ENCODE peak calls at places on chromosomes 5 and 9, in five cellular contexts. D is endothelial cell of umbilical vein, O is psoas muscle, S is suprapubic skin, Y is upper lobe of right lung. Q is an unnamed sample.

GRCh38 chr5:107794731-107795130 is 124.0 kb upstream of the EFNA5 start:
- DNase-seq in D (no peak), S (no peak), O (no peak), Y (no peak), Q (no peak)

GRCh38 chr5:6814816-6815215 is 101.6 kb downstream of the TENT4A start:
- DNase-seq in O (no peak), S (no peak), Y (no peak), D (no peak), Q (no peak)

GRCh38 chr9:6667633-6668280 is 22.2 kb upstream of the GLDC start:
- DNase-seq in S (no peak), Y (no peak), D (peak; percentile 46), O (no peak), Q (no peak)

GRCh38 chr5:153222956-153223355 is 267.5 kb upstream of the GRIA1 start:
- DNase-seq in S (no peak), Y (no peak), O (no peak), D (no peak), Q (no peak)

GRCh38 chr9:18002718-18003438 is 424.0 kb downstream of the SH3GL2 start:
- DNase-seq in D (no peak), S (no peak), O (no peak), Y (no peak), Q (no peak)

GRCh38 chr5:34827594-34828506 is 11.1 kb upstream of the TTC23L start:
- DNase-seq in S (no peak), O (no peak), D (no peak), Y (no peak), Q (no peak)

GRCh38 chr5:52771343-52772039 is 16.2 kb upstream of the ITGA1 start:
- DNase-seq in D (no peak), S (no peak), Y (no peak), O (no peak), Q (no peak)

GRCh38 chr5:20113031-20113685 is 125.2 kb upstream of the CDH18 start:
- DNase-seq in S (no peak), Y (no peak), O (no peak), D (no peak), Q (no peak)

GRCh38 chr5:14721990-14722656 is 57.6 kb downstream of the OTULIN start:
- DNase-seq in Y (no peak), D (no peak), S (no peak), O (no peak), Q (no peak)

GRCh38 chr5:115543931-115544370 is 624 bp downstream of the FEM1C start:
- DNase-seq in D (peak; percentile 65), S (no peak), O (peak; percentile 63), Y (no peak), Q (no peak)

GRCh38 chr9:31034311-31034710 is 1350.1 kb upstream of the ACO1 start:
- DNase-seq in O (no peak), S (no peak), D (no peak), Y (no peak), Q (no peak)

GRCh38 chr9:120936011-120936763 is 9.6 kb upstream of the TRAF1 start:
- DNase-seq in D (peak; percentile 95), S (peak; percentile 98), Y (peak; percentile 96), O (peak; percentile 96), Q (peak; percentile 77)
- H3K4me3 ChIP-seq in D (no peak overlapping the region), S (no peak overlapping the region), Y (no peak overlapping the region), O (no peak overlapping the region), Q (peak overlapping the region; percentile 60)

DNA sequence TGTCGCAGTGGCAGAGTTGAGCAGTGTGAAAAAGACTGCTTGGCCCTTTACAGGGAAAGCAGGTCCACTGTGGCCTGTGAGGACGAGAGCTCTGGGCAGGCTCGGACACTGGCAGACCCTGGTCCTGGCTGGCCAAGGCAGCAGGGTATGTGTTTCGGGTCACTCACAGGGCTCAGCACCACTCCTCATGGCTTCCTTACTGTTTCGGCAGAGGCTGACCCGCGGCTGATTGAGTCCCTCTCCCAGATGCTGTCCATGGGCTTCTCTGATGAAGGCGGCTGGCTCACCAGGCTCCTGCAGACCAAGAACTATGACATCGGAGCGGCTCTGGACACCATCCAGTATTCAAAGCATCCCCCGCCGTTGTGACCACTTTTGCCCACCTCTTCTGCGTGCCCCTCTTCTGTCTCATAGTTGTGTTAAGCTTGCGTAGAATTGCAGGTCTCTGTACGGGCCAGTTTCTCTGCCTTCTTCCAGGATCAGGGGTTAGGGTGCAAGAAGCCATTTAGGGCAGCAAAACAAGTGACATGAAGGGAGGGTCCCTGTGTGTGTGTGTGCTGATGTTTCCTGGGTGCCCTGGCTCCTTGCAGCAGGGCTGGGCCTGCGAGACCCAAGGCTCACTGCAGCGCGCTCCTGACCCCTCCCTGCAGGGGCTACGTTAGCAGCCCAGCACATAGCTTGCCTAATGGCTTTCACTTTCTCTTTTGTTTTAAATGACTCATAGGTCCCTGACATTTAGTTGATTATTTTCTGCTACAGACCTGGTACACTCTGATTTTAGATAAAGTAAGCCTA is 15.7 kb downstream of the SQSTM1 start:
- DNase-seq in O (peak; percentile 74), D (no peak), Y (no peak), S (no peak), Q (no peak)
- H3K27ac ChIP-seq in O (peak overlapping the region; percentile 76), D (no peak overlapping the region), Y (peak overlapping the region; percentile 37), S (no peak overlapping the region), Q (no peak overlapping the region)

GRCh38 chr9:129322022-129322621 is 144.1 kb upstream of the IER5L start:
- DNase-seq in O (peak; percentile 45), D (no peak), Y (peak; percentile 58), S (peak; percentile 70), Q (no peak)
- H3K4me1 ChIP-seq in O (peaks cover 23% of the 10 kb centered on the region), D (peaks cover 8% of the 10 kb centered on the region), Y (peaks cover 42% of the 10 kb centered on the region), S (peaks cover 68% of the 10 kb centered on the region), Q (peaks cover 44% of the 10 kb centered on the region)

GRCh38 chr5:134524219-134524825 is 1.1 kb upstream of the JADE2 start:
- DNase-seq in O (peak; percentile 94), Y (peak; percentile 94), S (peak; percentile 92), D (peak; percentile 52), Q (no peak)

GRCh38 chr5:134526483-134527155 is 1.1 kb downstream of the JADE2 start:
- DNase-seq in D (peak; percentile 73), Y (peak; percentile 93), S (peak; percentile 90), O (peak; percentile 90), Q (no peak)

GRCh38 chr5:134524826-134525686 is at the start of gene JADE2:
- DNase-seq in D (peak; percentile 74), Y (peak; percentile 90), O (peak; percentile 85), S (peak; percentile 83), Q (no peak)

GRCh38 chr5:134527156-134527960 is 1.9 kb downstream of the JADE2 start:
- DNase-seq in O (peak; percentile 89), D (peak; percentile 84), S (peak; percentile 91), Y (peak; percentile 91), Q (no peak)

GRCh38 chr5:134525687-134526482 is 415 bp downstream of the JADE2 start:
- DNase-seq in O (peak; percentile 88), S (peak; percentile 88), D (peak; percentile 76), Y (peak; percentile 87), Q (peak; percentile 66)
- H3K4me3 ChIP-seq in O (peak overlapping the region; percentile 94), S (peak overlapping the region; percentile 91), D (peak overlapping the region; percentile 3), Y (peak overlapping the region; percentile 81), Q (peak overlapping the region; percentile 98)

GRCh38 chr5:73907164-73907563 is 281.2 kb downstream of the ARHGEF28 start:
- DNase-seq in Y (no peak), O (no peak), S (no peak), D (no peak), Q (no peak)

GRCh38 chr5:73908846-73909245 is 282.9 kb downstream of the ARHGEF28 start:
- DNase-seq in Y (no peak), O (no peak), D (no peak), S (no peak), Q (no peak)

GRCh38 chr5:73911761-73912393 is 285.9 kb downstream of the ARHGEF28 start:
- DNase-seq in O (no peak), Y (no peak), D (no peak), S (no peak), Q (no peak)

GRCh38 chr5:73908440-73908839 is 282.4 kb downstream of the ARHGEF28 start:
- DNase-seq in D (peak; percentile 26), O (no peak), S (no peak), Y (no peak), Q (no peak)

DNA sequence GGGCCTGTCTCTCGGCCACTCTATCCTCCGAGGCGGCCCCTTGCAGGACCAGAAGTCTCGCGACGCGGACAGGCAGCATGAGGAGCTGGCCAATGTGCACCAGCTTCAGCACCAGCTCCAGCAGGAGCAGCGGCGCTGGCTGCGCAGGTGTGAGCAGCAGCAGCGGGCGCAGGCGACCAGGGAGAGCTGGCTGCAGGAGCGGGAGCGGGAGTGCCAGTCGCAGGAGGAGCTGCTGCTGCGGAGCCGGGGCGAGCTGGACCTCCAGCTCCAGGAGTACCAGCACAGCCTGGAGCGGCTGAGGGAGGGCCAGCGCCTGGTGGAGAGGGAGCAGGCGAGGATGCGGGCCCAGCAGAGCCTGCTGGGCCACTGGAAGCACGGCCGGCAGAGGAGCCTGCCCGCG is 283.5 kb downstream of the ARHGEF28 start:
- DNase-seq in Y (no peak), D (no peak), S (no peak), O (no peak), Q (no peak)
- H3K27ac ChIP-seq in Y (no peak overlapping the region), D (no peak overlapping the region), S (no peak overlapping the region), O (no peak overlapping the region), Q (no peak overlapping the region)

GRCh38 chr5:176540956-176541337 is 3.7 kb upstream of the RNF44 start:
- DNase-seq in D (no peak), S (no peak), Y (no peak), O (no peak), Q (no peak)

GRCh38 chr5:176540476-176540899 is 3.3 kb upstream of the RNF44 start:
- DNase-seq in S (no peak), O (peak; percentile 20), Y (no peak), D (no peak), Q (no peak)

GRCh38 chr5:176542596-176543427 is 5.6 kb upstream of the RNF44 start:
- DNase-seq in O (no peak), D (no peak), S (no peak), Y (no peak), Q (no peak)

GRCh38 chr5:176542135-176542595 is 5.0 kb upstream of the RNF44 start:
- DNase-seq in D (no peak), O (no peak), S (no peak), Y (no peak), Q (no peak)

DNA sequence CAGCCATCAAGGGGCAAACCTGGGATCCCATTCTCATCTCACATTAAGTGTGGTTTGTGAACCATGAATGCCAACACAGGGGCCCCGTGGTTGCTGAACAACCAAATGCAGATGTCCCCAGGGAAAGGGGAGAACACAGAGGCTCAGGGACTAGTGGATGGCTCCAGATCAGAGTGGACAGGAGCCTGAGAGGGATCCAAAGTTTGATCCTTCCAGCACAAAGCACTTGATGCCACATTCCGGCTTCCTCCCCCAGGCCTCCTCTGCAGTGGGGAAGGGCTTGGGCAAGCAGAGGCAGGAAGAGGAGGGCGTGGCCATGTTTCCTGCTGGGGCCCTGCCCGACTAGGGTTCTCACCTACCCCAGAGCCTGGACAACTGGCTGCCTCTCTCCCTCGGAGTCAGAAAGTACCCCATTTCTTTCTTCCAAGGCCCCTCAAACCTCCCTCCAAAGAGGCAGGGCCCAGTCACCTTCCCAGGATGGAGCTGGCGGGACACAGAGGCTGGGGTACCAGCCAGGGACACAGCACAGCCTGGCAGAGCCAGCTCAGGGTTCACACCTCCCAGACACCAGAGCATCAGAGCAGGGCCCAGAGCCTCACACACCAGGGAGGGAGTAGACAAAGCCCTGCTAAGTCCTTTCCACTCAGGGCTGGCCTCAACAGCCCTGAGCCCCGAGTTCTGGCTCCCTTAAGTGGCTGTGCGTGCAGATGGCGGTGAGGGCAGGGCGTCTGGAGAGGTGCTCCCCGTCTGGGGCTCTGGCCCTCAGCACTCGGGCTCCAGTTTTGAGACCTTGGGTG is 4.3 kb upstream of the RNF44 start:
- DNase-seq in S (no peak), Y (peak; percentile 85), O (peak; percentile 72), D (peak; percentile 47), Q (no peak)
- H3K4me1 ChIP-seq in S (peaks cover 46% of the 10 kb centered on the region), Y (peaks cover 20% of the 10 kb centered on the region), O (peaks cover 19% of the 10 kb centered on the region), D (peaks cover 38% of the 10 kb centered on the region), Q (peaks cover 4% of the 10 kb centered on the region)